ENCODE peak calls at places on chromosomes 11 and 22, in four cellular contexts. N, H, B and S are unnamed samples.

GRCh38 chr11:36292311-36292722 is 3.1 kb upstream of the COMMD9 start:
- DNase-seq in N (peak), H (peak), B (peak), S (no peak)

GRCh38 chr11:46686886-46687810 is 13.3 kb downstream of the ARHGAP1 start:
- DNase-seq in N (peak), H (peak), B (peak), S (no peak)

GRCh38 chr22:27192135-27192900 is 534.9 kb downstream of the MIAT start:
- DNase-seq in N (no peak), H (no peak), B (no peak), S (no peak)

GRCh38 chr11:5369793-5370192 is 13.8 kb upstream of the OR51M1 start:
- DNase-seq in N (peak), H (peak), B (peak), S (no peak)

GRCh38 chr11:15692739-15693138 is 578.0 kb downstream of the INSC start:
- DNase-seq in N (no peak), H (peak), B (peak), S (peak)

GRCh38 chr11:64400096-64400495 is 41.1 kb downstream of the RPS6KA4 start:
- DNase-seq in N (peak), H (peak), B (no peak), S (no peak)

GRCh38 chr11:63998558-63999348 is 12.5 kb downstream of the OTUB1 start:
- DNase-seq in N (no peak), H (no peak), B (no peak), S (no peak)

GRCh38 chr11:30459821-30460220 is 126.3 kb downstream of the MPPED2 start:
- DNase-seq in N (no peak), H (no peak), B (no peak), S (peak)

DNA sequence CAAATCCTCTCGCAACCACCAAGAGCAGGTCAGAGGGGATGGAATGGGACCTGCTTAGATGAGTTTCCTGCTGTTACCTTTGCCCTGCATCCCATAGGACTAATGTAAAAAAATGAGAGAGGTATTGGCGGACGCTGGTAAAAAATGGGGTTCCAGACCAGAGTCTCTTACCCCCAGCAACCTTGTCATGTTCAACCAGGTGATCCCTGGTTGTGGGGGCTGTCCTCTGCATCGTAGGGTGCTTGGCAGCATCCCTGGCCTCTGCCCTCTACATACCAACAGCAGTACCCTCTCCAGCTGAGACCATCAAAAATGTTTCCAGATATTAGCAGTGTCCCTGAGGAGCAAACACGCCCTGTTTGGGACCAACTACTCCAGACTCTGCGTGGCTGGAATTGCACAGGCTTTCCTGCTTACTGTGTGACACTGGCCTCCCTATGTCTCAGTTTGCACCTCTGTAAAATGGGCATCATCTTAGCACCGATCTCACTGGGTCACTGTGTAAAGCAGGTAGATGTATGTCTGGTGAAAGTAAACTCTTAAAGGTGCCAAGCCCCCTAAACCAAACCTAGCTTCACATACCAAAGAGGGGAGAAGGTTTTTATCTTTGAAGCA is 1.5 kb downstream of the APOL6 start:
- DNase-seq in N (no peak), H (no peak), B (no peak), S (no peak)
- H3K4me3 ChIP-seq in N (peak), H (no peak), B (no peak), S (peak)

DNA sequence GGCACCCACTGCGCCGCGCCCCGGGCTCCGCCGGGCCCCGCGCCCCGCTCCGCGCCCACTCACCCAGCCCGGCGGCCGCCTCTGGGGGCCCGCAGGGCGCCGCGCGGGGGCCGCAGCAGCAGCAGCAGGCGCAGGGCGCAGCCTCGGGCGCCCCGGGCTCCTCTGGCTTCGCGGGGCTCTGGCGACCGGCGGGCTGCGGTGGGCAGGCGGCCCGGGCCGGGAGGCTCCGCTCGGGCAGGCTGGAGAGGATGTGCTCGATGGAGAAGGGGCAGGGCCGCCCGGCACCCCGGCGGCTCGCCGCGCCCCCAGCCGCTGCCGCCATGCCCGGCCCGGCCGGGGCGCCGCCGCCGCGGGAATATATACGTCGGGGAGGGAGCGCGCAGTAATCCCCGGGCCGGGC is at the start of gene GSC2:
- DNase-seq in N (no peak), H (no peak), B (no peak), S (no peak)
- H3K4me3 ChIP-seq in N (no peak), H (no peak), B (no peak), S (peak)

GRCh38 chr11:68840661-68841653 is 759 bp downstream of the CPT1A start:
- DNase-seq in N (peak), H (peak), B (peak), S (no peak)
- H3K4me3 ChIP-seq in N (peak), H (peak), B (peak), S (peak)

GRCh38 chr11:114079406-114080072 is 20.0 kb downstream of the ZBTB16 start:
- DNase-seq in N (no peak), H (peak), B (no peak), S (no peak)
- H3K4me3 ChIP-seq in N (no peak), H (no peak), B (no peak), S (peak)

GRCh38 chr11:72720047-72720446 is 32.2 kb downstream of the ARAP1 start:
- DNase-seq in N (no peak), H (no peak), B (no peak), S (no peak)
- H3K4me3 ChIP-seq in N (peak), H (peak), B (no peak), S (peak)

GRCh38 chr11:118152020-118152551 is 537 bp downstream of the SCN4B start:
- DNase-seq in N (no peak), H (no peak), B (no peak), S (no peak)
- H3K4me3 ChIP-seq in N (no peak), H (no peak), B (peak), S (peak)